ENCODE peak calls at places on chromosome 5, in four cellular contexts. One of them, this sample, is unnamed.

GRCh38 chr5:176441921-176442323 is 6.3 kb upstream of the FAF2 start:
- DNase-seq in memory B cell: no peak
- DNase-seq in Kasumi-1: no peak
- DNase-seq in heart right ventricle: no peak
- DNase-seq in this sample: no peak

GRCh38 chr5:68446487-68446894 is 230.9 kb downstream of the PIK3R1 start:
- DNase-seq in memory B cell: no peak
- DNase-seq in Kasumi-1: no peak
- DNase-seq in heart right ventricle: no peak
- DNase-seq in this sample: no peak

GRCh38 chr5:72378636-72379289 is 58.6 kb downstream of the PTCD2 start:
- DNase-seq in memory B cell: no peak
- DNase-seq in Kasumi-1: peak
- DNase-seq in heart right ventricle: peak
- DNase-seq in this sample: no peak

GRCh38 chr5:176892663-176893062 is 6.5 kb downstream of the HK3 start:
- DNase-seq in memory B cell: no peak
- DNase-seq in Kasumi-1: no peak
- DNase-seq in heart right ventricle: no peak
- DNase-seq in this sample: no peak

GRCh38 chr5:56191646-56192045 is 41.5 kb downstream of the ANKRD55 start:
- DNase-seq in memory B cell: no peak
- DNase-seq in Kasumi-1: peak
- DNase-seq in heart right ventricle: no peak
- DNase-seq in this sample: no peak

GRCh38 chr5:23389543-23390215 is 117.7 kb upstream of the PRDM9 start:
- DNase-seq in memory B cell: no peak
- DNase-seq in Kasumi-1: no peak
- DNase-seq in heart right ventricle: peak
- DNase-seq in this sample: no peak

GRCh38 chr5:129079496-129079895 is 15.1 kb upstream of the ISOC1 start:
- DNase-seq in memory B cell: no peak
- DNase-seq in Kasumi-1: no peak
- DNase-seq in heart right ventricle: no peak
- DNase-seq in this sample: no peak

GRCh38 chr5:10324519-10325370 is 17.0 kb upstream of the CMBL start:
- DNase-seq in memory B cell: no peak
- DNase-seq in Kasumi-1: no peak
- DNase-seq in heart right ventricle: no peak
- DNase-seq in this sample: no peak

GRCh38 chr5:20023686-20024085 is 35.7 kb upstream of the CDH18 start:
- DNase-seq in memory B cell: no peak
- DNase-seq in Kasumi-1: no peak
- DNase-seq in heart right ventricle: no peak
- DNase-seq in this sample: no peak

GRCh38 chr5:74952406-74952805 is 86.2 kb upstream of the FAM169A start:
- DNase-seq in memory B cell: no peak
- DNase-seq in Kasumi-1: no peak
- DNase-seq in heart right ventricle: no peak
- DNase-seq in this sample: no peak

GRCh38 chr5:96709152-96709821 is 47.1 kb downstream of the CAST start:
- DNase-seq in memory B cell: no peak
- DNase-seq in Kasumi-1: no peak
- DNase-seq in heart right ventricle: no peak
- DNase-seq in this sample: no peak

GRCh38 chr5:153573326-153574033 is 83.0 kb downstream of the GRIA1 start:
- DNase-seq in memory B cell: no peak
- DNase-seq in Kasumi-1: no peak
- DNase-seq in heart right ventricle: no peak
- DNase-seq in this sample: no peak

GRCh38 chr5:160271396-160271795 is 41.0 kb downstream of the CCNJL start:
- DNase-seq in memory B cell: no peak
- DNase-seq in Kasumi-1: peak
- DNase-seq in heart right ventricle: no peak
- DNase-seq in this sample: no peak

GRCh38 chr5:78594946-78595921 is 53.3 kb downstream of the LHFPL2 start:
- DNase-seq in memory B cell: no peak
- DNase-seq in Kasumi-1: no peak
- DNase-seq in heart right ventricle: peak
- DNase-seq in this sample: no peak

GRCh38 chr5:136006767-136007251 is 22.0 kb upstream of the TGFBI start:
- DNase-seq in memory B cell: no peak
- DNase-seq in Kasumi-1: no peak
- DNase-seq in heart right ventricle: no peak
- DNase-seq in this sample: no peak

GRCh38 chr5:86374611-86375010 is 243.1 kb upstream of the COX7C start:
- DNase-seq in memory B cell: no peak
- DNase-seq in Kasumi-1: no peak
- DNase-seq in heart right ventricle: no peak
- DNase-seq in this sample: no peak

GRCh38 chr5:77444356-77444755 is 47.8 kb downstream of the WDR41 start:
- DNase-seq in memory B cell: no peak
- DNase-seq in Kasumi-1: no peak
- DNase-seq in heart right ventricle: no peak
- DNase-seq in this sample: no peak

GRCh38 chr5:17665836-17666235 is 31.6 kb downstream of the TAF11L14 start:
- DNase-seq in memory B cell: no peak
- DNase-seq in Kasumi-1: no peak
- DNase-seq in heart right ventricle: no peak
- DNase-seq in this sample: no peak

GRCh38 chr5:150154618-150155134 is 969 bp downstream of the PDGFRB start:
- DNase-seq in memory B cell: no peak
- DNase-seq in Kasumi-1: no peak
- DNase-seq in heart right ventricle: no peak
- DNase-seq in this sample: no peak

GRCh38 chr5:171968512-171968911 is 37.9 kb downstream of the FBXW11 start:
- DNase-seq in memory B cell: no peak
- DNase-seq in Kasumi-1: peak
- DNase-seq in heart right ventricle: no peak
- DNase-seq in this sample: no peak

GRCh38 chr5:172455087-172455381 is 709 bp upstream of the SH3PXD2B start:
- DNase-seq in memory B cell: no peak
- DNase-seq in Kasumi-1: no peak
- DNase-seq in heart right ventricle: no peak
- DNase-seq in this sample: no peak

GRCh38 chr5:93208156-93208895 is 372.7 kb downstream of the NR2F1-AS1 start:
- DNase-seq in memory B cell: no peak
- DNase-seq in Kasumi-1: no peak
- DNase-seq in heart right ventricle: no peak
- DNase-seq in this sample: no peak

GRCh38 chr5:135160036-135160675 is 126.1 kb upstream of the PITX1 start:
- DNase-seq in memory B cell: no peak
- DNase-seq in Kasumi-1: no peak
- DNase-seq in heart right ventricle: no peak
- DNase-seq in this sample: no peak